ENCODE peak calls at places on chromosomes 4 and X, in four cellular contexts. W is GM12891, O is stomach, P is endothelial cell of umbilical vein. U is an unnamed sample.

GRCh38 chrX:152904151-152905080 is 6.5 kb downstream of the ZNF185 start:
- DNase-seq in W (peak), O (peak), P (peak), U (no peak)

GRCh38 chrX:40543661-40544328 is 37.0 kb upstream of the ATP6AP2 start:
- DNase-seq in W (no peak), O (no peak), P (peak), U (no peak)

GRCh38 chr4:22458112-22458511 is 57.8 kb downstream of the ADGRA3 start:
- DNase-seq in W (no peak), O (no peak), P (no peak), U (no peak)

GRCh38 chr4:110266136-110266535 is 67.7 kb upstream of the ELOVL6 start:
- DNase-seq in W (no peak), O (no peak), P (no peak), U (no peak)

GRCh38 chr4:152166567-152166966 is 369.3 kb downstream of the FBXW7 start:
- DNase-seq in W (no peak), O (no peak), P (peak), U (no peak)

GRCh38 chrX:154327026-154327820 is 31.6 kb downstream of the TKTL1 start:
- DNase-seq in W (no peak), O (no peak), P (no peak), U (no peak)

GRCh38 chr4:119230288-119230687 is 17.8 kb downstream of the USP53 start:
- DNase-seq in W (no peak), O (no peak), P (no peak), U (no peak)

GRCh38 chr4:8647626-8648025 is 55.1 kb downstream of the CPZ start:
- DNase-seq in W (no peak), O (peak), P (no peak), U (no peak)

GRCh38 chr4:18571252-18571885 is 549.8 kb upstream of the LCORL start:
- DNase-seq in W (no peak), O (no peak), P (peak), U (no peak)

GRCh38 chr4:109032676-109033075 is 269.8 kb downstream of the COL25A1 start:
- DNase-seq in W (no peak), O (no peak), P (no peak), U (no peak)

GRCh38 chr4:149897784-149898183 is 82.1 kb upstream of the IQCM start:
- DNase-seq in W (no peak), O (no peak), P (peak), U (no peak)

GRCh38 chrX:153844509-153845082 is 14.3 kb upstream of the PDZD4 start:
- DNase-seq in W (no peak), O (no peak), P (no peak), U (no peak)

GRCh38 chrX:21503593-21503992 is 129.4 kb downstream of the CNKSR2 start:
- DNase-seq in W (no peak), O (no peak), P (no peak), U (no peak)

GRCh38 chrX:54134269-54134668 is 48.8 kb downstream of the FAM120C start:
- DNase-seq in W (no peak), O (no peak), P (no peak), U (no peak)

GRCh38 chrX:71103110-71103983 is 3.2 kb downstream of the CXorf65 start:
- DNase-seq in W (no peak), O (peak), P (no peak), U (no peak)

GRCh38 chrX:105647749-105648148 is 174.6 kb upstream of the NRK start:
- DNase-seq in W (no peak), O (no peak), P (no peak), U (no peak)

GRCh38 chr4:4496604-4497372 is 45.1 kb downstream of the STX18 start:
- DNase-seq in W (no peak), O (no peak), P (no peak), U (no peak)

GRCh38 chr4:182143086-182143821 is 99.9 kb upstream of the TENM3 start:
- DNase-seq in W (no peak), O (no peak), P (no peak), U (no peak)

GRCh38 chrX:125137521-125137920 is 182.2 kb upstream of the TEX13C start:
- DNase-seq in W (no peak), O (no peak), P (no peak), U (no peak)

GRCh38 chrX:139203681-139204575 is 326.6 kb upstream of the F9 start:
- DNase-seq in W (peak), O (peak), P (no peak), U (no peak)
- TF ChIP-seq POLR2AphosphoS5 in W (no peak), O (no peak), P (no peak), U (no peak)

GRCh38 chrX:119235872-119236598 is at the start of gene PGRMC1:
- DNase-seq in W (peak), O (peak), P (peak), U (no peak)
- TF ChIP-seq POLR2A in W (peak), O (no peak), P (peak), U (peak)

GRCh38 chr4:60378010-60378409 is 822.1 kb upstream of the ADGRL3 start:
- DNase-seq in W (no peak), O (no peak), P (no peak), U (no peak)
- TF ChIP-seq POLR2AphosphoS5 in W (no peak), O (no peak), P (no peak), U (no peak)

GRCh38 chr4:1449475-1449832 is 43.2 kb upstream of the NKX1-1 start:
- DNase-seq in W (peak), O (peak), P (no peak), U (no peak)
- TF ChIP-seq POLR2A in W (no peak), O (no peak), P (no peak), U (no peak)